ENCODE peak calls at places on chromosomes 6 and 20, in five cellular contexts. A is AG10803, F is AG09309, Y is NCI-H1105, Z is IMR-90. R is an unnamed sample.
A peak's percentile ranks its signal among the peaks of the same experiment; 100 is the strongest.

GRCh38 chr6:35810831-35811698 is 5.9 kb downstream of the LHFPL5 start:
- DNase-seq in A (peak; percentile 47), F (peak; percentile 3), Y (no peak), Z (peak; percentile 69), R (no peak)

GRCh38 chr6:35722121-35722761 is 14.6 kb upstream of the ARMC12 start:
- DNase-seq in A (no peak), F (no peak), Y (no peak), Z (no peak), R (no peak)

GRCh38 chr6:145070791-145071190 is 664.5 kb downstream of the EPM2A start:
- DNase-seq in A (peak; percentile 74), F (peak; percentile 43), Y (no peak), Z (peak; percentile 83), R (peak; percentile 94)

GRCh38 chr6:136711644-136712043 is 80.6 kb downstream of the MAP3K5 start:
- DNase-seq in A (no peak), F (no peak), Y (no peak), Z (no peak), R (no peak)

GRCh38 chr20:53707341-53708102 is 113.9 kb upstream of the ZNF217 start:
- DNase-seq in A (peak; percentile 54), F (no peak), Y (no peak), Z (peak; percentile 66), R (peak; percentile 9)

GRCh38 chr20:50594591-50595432 is 84.6 kb downstream of the PTPN1 start:
- DNase-seq in A (no peak), F (no peak), Y (no peak), Z (no peak), R (no peak)

GRCh38 chr6:50815436-50816114 is 3.1 kb upstream of the TFAP2B start:
- DNase-seq in A (peak; percentile 14), F (no peak), Y (no peak), Z (peak; percentile 14), R (no peak)

GRCh38 chr6:63527658-63528514 is 44.4 kb upstream of the LOC128125822 start:
- DNase-seq in A (peak; percentile 92), F (peak; percentile 81), Y (no peak), Z (peak; percentile 100), R (peak; percentile 46)

GRCh38 chr6:71066153-71066552 is 109.3 kb upstream of the B3GAT2 start:
- DNase-seq in A (no peak), F (no peak), Y (no peak), Z (no peak), R (no peak)

GRCh38 chr6:69918766-69919165 is 52.4 kb downstream of the COL19A1 start:
- DNase-seq in A (no peak), F (no peak), Y (no peak), Z (peak; percentile 6), R (no peak)

GRCh38 chr6:7204726-7205125 is 97.0 kb downstream of the RREB1 start:
- DNase-seq in A (peak; percentile 84), F (peak; percentile 33), Y (no peak), Z (peak; percentile 20), R (peak; percentile 13)

GRCh38 chr20:51562334-51563140 is 20.0 kb upstream of the NFATC2 start:
- DNase-seq in A (peak; percentile 95), F (peak; percentile 79), Y (peak; percentile 52), Z (peak; percentile 95), R (peak; percentile 89)

GRCh38 chr20:8581451-8582183 is 449.6 kb downstream of the PLCB1 start:
- DNase-seq in A (no peak), F (no peak), Y (no peak), Z (no peak), R (no peak)

GRCh38 chr6:32581275-32582095 is 8.2 kb downstream of the HLA-DRB1 start:
- DNase-seq in A (no peak), F (no peak), Y (no peak), Z (no peak), R (no peak)

GRCh38 chr6:21594427-21595264 is 1.1 kb downstream of the SOX4 start:
- DNase-seq in A (peak; percentile 63), F (no peak), Y (no peak), Z (peak; percentile 63), R (no peak)

GRCh38 chr6:122712864-122713612 is 66.5 kb upstream of the FABP7 start:
- DNase-seq in A (no peak), F (no peak), Y (no peak), Z (peak; percentile 13), R (no peak)

GRCh38 chr6:111646942-111647341 is 41.3 kb upstream of the TRAF3IP2 start:
- DNase-seq in A (peak; percentile 88), F (no peak), Y (no peak), Z (peak; percentile 91), R (peak; percentile 50)

GRCh38 chr20:60378620-60379019 is 420.4 kb downstream of the CDH26 start:
- DNase-seq in A (no peak), F (no peak), Y (no peak), Z (no peak), R (no peak)

GRCh38 chr6:18293192-18293904 is 29.0 kb upstream of the DEK start:
- DNase-seq in A (peak; percentile 69), F (peak; percentile 59), Y (no peak), Z (peak; percentile 23), R (peak; percentile 90)

GRCh38 chr6:26122793-26123674 is 35.8 kb downstream of the HFE start:
- DNase-seq in A (peak; percentile 99), F (peak; percentile 97), Y (peak; percentile 98), Z (peak; percentile 99), R (peak; percentile 98)

GRCh38 chr6:36598739-36599318 is 4.7 kb downstream of the SRSF3 start:
- DNase-seq in A (no peak), F (no peak), Y (no peak), Z (no peak), R (no peak)

GRCh38 chr6:29813809-29814208 is 13.8 kb upstream of the HLA-G start:
- DNase-seq in A (peak; percentile 1), F (no peak), Y (no peak), Z (peak; percentile 8), R (no peak)

GRCh38 chr20:39146394-39146793 is 184.2 kb downstream of the DHX35 start:
- DNase-seq in A (no peak), F (no peak), Y (no peak), Z (no peak), R (no peak)

GRCh38 chr6:78089551-78089950 is 436.7 kb downstream of the MEI4 start:
- DNase-seq in A (no peak), F (no peak), Y (no peak), Z (no peak), R (no peak)

GRCh38 chr6:76885861-76886301 is 577.4 kb downstream of the HTR1B start:
- DNase-seq in A (peak; percentile 40), F (no peak), Y (no peak), Z (peak; percentile 19), R (no peak)

GRCh38 chr6:126721581-126722145 is 381.7 kb downstream of the CENPW start:
- DNase-seq in A (peak; percentile 94), F (peak; percentile 73), Y (no peak), Z (peak; percentile 95), R (peak; percentile 82)

GRCh38 chr6:63509652-63510352 is 62.5 kb upstream of the LOC128125822 start:
- DNase-seq in A (peak; percentile 4), F (no peak), Y (no peak), Z (peak; percentile 35), R (no peak)